ENCODE peak calls at places on chromosomes 12 and 14, in six cellular contexts. One of them, this sample, is unnamed.

GRCh38 chr14:73796881-73797539 is 54.6 kb upstream of the PTGR2 start:
- DNase-seq in H9: no peak
- DNase-seq in astrocyte: peak
- DNase-seq in foreskin fibroblast: peak
- DNase-seq in SK-N-SH: no peak
- DNase-seq in CD8-positive, alpha-beta T cell: no peak
- DNase-seq in this sample: no peak

GRCh38 chr14:19920021-19920657 is at the start of gene OR4K5:
- DNase-seq in SK-N-SH: no peak
- DNase-seq in H9: no peak
- DNase-seq in foreskin fibroblast: no peak
- DNase-seq in CD8-positive, alpha-beta T cell: no peak
- DNase-seq in astrocyte: no peak
- DNase-seq in this sample: no peak

GRCh38 chr14:39442293-39442692 is 10.1 kb upstream of the FBXO33 start:
- DNase-seq in foreskin fibroblast: no peak
- DNase-seq in H9: no peak
- DNase-seq in CD8-positive, alpha-beta T cell: no peak
- DNase-seq in astrocyte: peak
- DNase-seq in SK-N-SH: no peak
- DNase-seq in this sample: no peak

GRCh38 chr12:59660148-59660547 is 64.3 kb downstream of the SLC16A7 start:
- DNase-seq in astrocyte: no peak
- DNase-seq in SK-N-SH: no peak
- DNase-seq in H9: no peak
- DNase-seq in CD8-positive, alpha-beta T cell: no peak
- DNase-seq in foreskin fibroblast: no peak
- DNase-seq in this sample: no peak

GRCh38 chr12:30823140-30823669 is 68.5 kb upstream of the CAPRIN2 start:
- DNase-seq in CD8-positive, alpha-beta T cell: peak
- DNase-seq in astrocyte: no peak
- DNase-seq in H9: no peak
- DNase-seq in foreskin fibroblast: no peak
- DNase-seq in SK-N-SH: no peak
- DNase-seq in this sample: no peak

GRCh38 chr12:111503116-111503515 is 96.0 kb downstream of the ATXN2 start:
- DNase-seq in H9: no peak
- DNase-seq in astrocyte: no peak
- DNase-seq in foreskin fibroblast: peak
- DNase-seq in CD8-positive, alpha-beta T cell: no peak
- DNase-seq in SK-N-SH: no peak
- DNase-seq in this sample: peak

GRCh38 chr12:54413284-54414190 is 5.5 kb downstream of the ITGA5 start:
- DNase-seq in H9: no peak
- DNase-seq in CD8-positive, alpha-beta T cell: peak
- DNase-seq in astrocyte: peak
- DNase-seq in SK-N-SH: no peak
- DNase-seq in foreskin fibroblast: no peak
- DNase-seq in this sample: no peak

GRCh38 chr12:107352347-107353081 is 259.2 kb upstream of the CRY1 start:
- DNase-seq in astrocyte: no peak
- DNase-seq in SK-N-SH: no peak
- DNase-seq in CD8-positive, alpha-beta T cell: no peak
- DNase-seq in H9: no peak
- DNase-seq in foreskin fibroblast: no peak
- DNase-seq in this sample: no peak

GRCh38 chr12:102343361-102344121 is 136.8 kb downstream of the IGF1 start:
- DNase-seq in H9: no peak
- DNase-seq in foreskin fibroblast: peak
- DNase-seq in astrocyte: peak
- DNase-seq in SK-N-SH: no peak
- DNase-seq in CD8-positive, alpha-beta T cell: no peak
- DNase-seq in this sample: no peak

GRCh38 chr14:66284346-66284745 is 201.8 kb upstream of the CCDC196 start:
- DNase-seq in CD8-positive, alpha-beta T cell: no peak
- DNase-seq in astrocyte: peak
- DNase-seq in SK-N-SH: no peak
- DNase-seq in foreskin fibroblast: peak
- DNase-seq in H9: no peak
- DNase-seq in this sample: no peak

GRCh38 chr14:75315143-75315542 is 36.5 kb downstream of the FOS start:
- DNase-seq in foreskin fibroblast: peak
- DNase-seq in H9: no peak
- DNase-seq in astrocyte: peak
- DNase-seq in CD8-positive, alpha-beta T cell: no peak
- DNase-seq in SK-N-SH: peak
- DNase-seq in this sample: no peak

GRCh38 chr12:79414252-79414651 is 276.5 kb downstream of the PAWR start:
- DNase-seq in astrocyte: no peak
- DNase-seq in foreskin fibroblast: no peak
- DNase-seq in SK-N-SH: no peak
- DNase-seq in CD8-positive, alpha-beta T cell: no peak
- DNase-seq in H9: no peak
- DNase-seq in this sample: no peak

GRCh38 chr14:64860039-64860438 is 19.7 kb downstream of the SPTB start:
- DNase-seq in CD8-positive, alpha-beta T cell: no peak
- DNase-seq in astrocyte: no peak
- DNase-seq in foreskin fibroblast: no peak
- DNase-seq in H9: no peak
- DNase-seq in SK-N-SH: no peak
- DNase-seq in this sample: no peak

GRCh38 chr14:71230897-71231296 is 323.6 kb downstream of the PCNX1 start:
- DNase-seq in foreskin fibroblast: no peak
- DNase-seq in astrocyte: no peak
- DNase-seq in H9: peak
- DNase-seq in SK-N-SH: no peak
- DNase-seq in CD8-positive, alpha-beta T cell: no peak
- DNase-seq in this sample: no peak

GRCh38 chr14:101101456-101102056 is 198.0 kb upstream of the RTL1 start:
- DNase-seq in astrocyte: peak
- DNase-seq in foreskin fibroblast: no peak
- DNase-seq in H9: no peak
- DNase-seq in SK-N-SH: no peak
- DNase-seq in CD8-positive, alpha-beta T cell: no peak
- DNase-seq in this sample: no peak

GRCh38 chr14:91286530-91286937 is 42.0 kb upstream of the GPR68 start:
- DNase-seq in CD8-positive, alpha-beta T cell: peak
- DNase-seq in foreskin fibroblast: peak
- DNase-seq in H9: peak
- DNase-seq in astrocyte: peak
- DNase-seq in SK-N-SH: peak
- DNase-seq in this sample: peak

GRCh38 chr12:104958946-104959841 is 1.1 kb upstream of the SLC41A2 start:
- DNase-seq in foreskin fibroblast: peak
- DNase-seq in SK-N-SH: no peak
- DNase-seq in astrocyte: peak
- DNase-seq in H9: peak
- DNase-seq in CD8-positive, alpha-beta T cell: no peak
- DNase-seq in this sample: no peak

GRCh38 chr14:61429316-61429715 is 107.9 kb downstream of the PRKCH start:
- DNase-seq in H9: no peak
- DNase-seq in SK-N-SH: no peak
- DNase-seq in astrocyte: no peak
- DNase-seq in foreskin fibroblast: no peak
- DNase-seq in CD8-positive, alpha-beta T cell: no peak
- DNase-seq in this sample: no peak

GRCh38 chr14:101289230-101289690 is 272.0 kb upstream of the DIO3 start:
- DNase-seq in SK-N-SH: no peak
- DNase-seq in foreskin fibroblast: no peak
- DNase-seq in H9: no peak
- DNase-seq in astrocyte: no peak
- DNase-seq in CD8-positive, alpha-beta T cell: no peak
- DNase-seq in this sample: no peak

DNA sequence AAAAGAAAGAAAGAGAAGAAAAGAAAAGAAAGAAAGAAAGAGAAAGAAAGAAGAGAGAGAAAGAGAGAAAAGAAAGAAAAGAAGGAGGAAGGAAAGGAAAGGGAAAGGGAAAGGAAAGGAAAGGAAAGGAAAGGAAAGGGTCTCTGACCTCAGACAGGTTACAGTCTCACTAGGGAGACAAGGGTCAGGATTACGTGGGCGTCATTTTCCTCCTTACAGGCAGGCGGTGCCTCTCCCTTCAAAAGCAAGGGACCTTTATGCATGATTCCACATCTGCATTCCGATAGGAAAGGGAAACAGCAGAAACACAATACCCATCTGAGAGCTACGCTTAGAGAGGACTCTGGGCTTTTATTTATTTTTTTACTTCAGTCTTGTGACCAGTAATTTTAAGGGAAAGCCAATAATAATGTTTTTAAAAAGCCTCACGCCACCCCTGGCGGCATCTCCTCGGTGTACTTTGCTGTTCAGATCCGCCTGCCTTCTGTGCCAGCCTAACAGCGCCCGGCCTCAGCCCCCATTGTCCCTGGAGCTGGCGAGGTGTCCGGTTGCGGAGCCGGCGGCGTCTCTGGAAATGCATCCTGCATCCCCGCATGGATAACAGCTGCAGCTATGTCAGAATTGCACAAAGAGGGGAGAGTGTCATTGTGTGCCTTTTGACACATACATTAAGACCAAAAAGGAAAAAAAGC is 882 bp upstream of the HIP1R start:
- DNase-seq in SK-N-SH: peak
- DNase-seq in CD8-positive, alpha-beta T cell: no peak
- DNase-seq in H9: peak
- DNase-seq in astrocyte: no peak
- DNase-seq in foreskin fibroblast: peak
- DNase-seq in this sample: no peak
- TF ChIP-seq CTCF in SK-N-SH: peak
- TF ChIP-seq CTCF in CD8-positive, alpha-beta T cell: no peak
- TF ChIP-seq CTCF in H9: peak
- TF ChIP-seq CTCF in astrocyte: no peak
- TF ChIP-seq CTCF in foreskin fibroblast: no peak
- TF ChIP-seq CTCF in this sample: no peak

GRCh38 chr14:67525389-67525788 is 7.7 kb upstream of the PLEKHH1 start:
- DNase-seq in astrocyte: no peak
- DNase-seq in H9: no peak
- DNase-seq in SK-N-SH: no peak
- DNase-seq in foreskin fibroblast: no peak
- DNase-seq in CD8-positive, alpha-beta T cell: no peak
- DNase-seq in this sample: no peak

GRCh38 chr14:67519406-67519805 is 13.7 kb upstream of the PLEKHH1 start:
- DNase-seq in H9: no peak
- DNase-seq in astrocyte: no peak
- DNase-seq in CD8-positive, alpha-beta T cell: no peak
- DNase-seq in SK-N-SH: no peak
- DNase-seq in foreskin fibroblast: no peak
- DNase-seq in this sample: no peak

GRCh38 chr14:67524152-67524963 is 8.7 kb upstream of the PLEKHH1 start:
- DNase-seq in SK-N-SH: no peak
- DNase-seq in CD8-positive, alpha-beta T cell: no peak
- DNase-seq in astrocyte: no peak
- DNase-seq in foreskin fibroblast: no peak
- DNase-seq in H9: no peak
- DNase-seq in this sample: no peak

GRCh38 chr14:67520482-67520881 is 12.6 kb upstream of the PLEKHH1 start:
- DNase-seq in astrocyte: no peak
- DNase-seq in SK-N-SH: no peak
- DNase-seq in H9: no peak
- DNase-seq in CD8-positive, alpha-beta T cell: no peak
- DNase-seq in foreskin fibroblast: no peak
- DNase-seq in this sample: no peak

DNA sequence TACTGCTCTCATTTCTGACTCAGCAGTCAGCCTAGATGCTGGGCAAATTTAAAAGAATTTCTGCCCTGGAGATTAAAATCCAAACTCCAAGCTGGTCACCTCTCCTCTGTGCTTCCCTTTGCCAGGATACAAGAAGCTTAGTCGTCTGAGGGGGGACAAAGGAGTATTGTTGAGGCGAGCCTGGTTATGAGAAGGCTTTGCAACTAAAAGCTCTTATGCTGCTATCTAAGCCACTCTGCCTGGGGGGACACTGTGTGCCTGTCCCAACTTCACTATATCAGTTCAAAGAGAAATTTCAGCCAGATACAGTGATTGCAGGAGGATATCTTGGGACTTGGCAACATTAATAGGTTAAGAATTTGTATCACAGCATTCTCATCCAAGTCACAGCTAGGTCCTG is 10.8 kb upstream of the PLEKHH1 start:
- DNase-seq in astrocyte: no peak
- DNase-seq in H9: no peak
- DNase-seq in CD8-positive, alpha-beta T cell: no peak
- DNase-seq in SK-N-SH: no peak
- DNase-seq in foreskin fibroblast: no peak
- DNase-seq in this sample: no peak
- TF ChIP-seq CTCF in astrocyte: no peak
- TF ChIP-seq CTCF in H9: no peak
- TF ChIP-seq CTCF in CD8-positive, alpha-beta T cell: no peak
- TF ChIP-seq CTCF in SK-N-SH: no peak
- TF ChIP-seq CTCF in foreskin fibroblast: no peak
- TF ChIP-seq CTCF in this sample: no peak

DNA sequence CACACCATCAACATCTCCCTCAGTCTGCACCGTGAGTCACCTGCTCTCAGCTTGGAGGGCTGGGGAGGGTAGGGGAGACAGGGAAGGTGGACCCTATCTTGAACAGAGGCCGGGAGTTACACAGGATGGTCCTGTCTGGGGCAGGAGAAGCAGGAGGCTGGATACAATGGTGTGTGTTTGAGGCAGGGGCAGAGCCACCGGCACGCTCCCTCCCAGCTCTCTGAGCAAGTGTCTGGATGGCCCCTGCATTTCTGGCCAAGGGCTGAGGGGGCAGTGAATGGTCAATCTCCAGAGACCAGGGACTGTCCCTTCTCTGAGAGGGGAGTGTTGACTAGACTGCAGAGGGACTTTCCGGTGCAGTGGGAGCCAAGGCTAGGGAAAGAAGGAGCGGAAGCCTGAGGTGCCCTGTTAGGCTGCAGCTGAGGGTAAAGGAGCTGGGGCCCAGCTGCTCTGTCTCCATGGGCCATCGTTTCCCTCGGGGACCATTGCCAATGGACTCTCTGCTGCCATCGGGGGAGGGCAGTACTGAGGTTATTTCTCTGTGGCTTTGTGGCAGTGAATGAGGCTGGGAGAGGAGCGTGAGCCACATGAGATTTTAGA is 1.9 kb downstream of the LRP1-AS start:
- DNase-seq in CD8-positive, alpha-beta T cell: no peak
- DNase-seq in foreskin fibroblast: no peak
- DNase-seq in astrocyte: no peak
- DNase-seq in SK-N-SH: no peak
- DNase-seq in H9: no peak
- DNase-seq in this sample: no peak
- TF ChIP-seq CTCF in CD8-positive, alpha-beta T cell: no peak
- TF ChIP-seq CTCF in foreskin fibroblast: no peak
- TF ChIP-seq CTCF in astrocyte: no peak
- TF ChIP-seq CTCF in SK-N-SH: no peak
- TF ChIP-seq CTCF in H9: no peak
- TF ChIP-seq CTCF in this sample: no peak

DNA sequence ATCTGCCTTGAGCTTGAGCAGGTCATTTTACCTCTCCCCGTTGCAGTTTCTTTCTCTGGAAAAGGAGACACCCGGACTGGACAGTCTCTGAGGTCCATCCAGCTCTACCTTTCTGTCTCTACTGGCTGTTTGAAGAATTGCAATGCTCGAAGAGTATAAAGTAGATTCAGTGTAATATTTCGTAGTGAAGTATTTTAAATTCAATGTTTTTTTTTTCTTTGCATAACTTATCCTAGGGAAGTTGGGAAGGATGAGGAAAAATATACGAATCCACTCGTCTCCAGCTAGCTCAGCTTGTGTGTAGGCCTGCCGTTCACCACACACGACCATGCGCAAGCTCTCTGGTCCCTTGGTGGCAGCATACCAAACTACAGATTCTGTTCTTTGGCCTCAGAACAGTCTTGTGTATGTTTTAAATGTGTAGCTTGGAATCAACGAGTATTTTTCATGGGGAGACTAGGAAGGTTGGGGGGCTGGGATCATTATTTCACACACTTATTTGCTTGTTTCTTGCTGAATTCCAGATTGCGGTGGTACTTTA is 307.9 kb downstream of the CACNA1C start:
- DNase-seq in foreskin fibroblast: no peak
- DNase-seq in H9: no peak
- DNase-seq in CD8-positive, alpha-beta T cell: no peak
- DNase-seq in astrocyte: no peak
- DNase-seq in SK-N-SH: no peak
- DNase-seq in this sample: no peak
- TF ChIP-seq CTCF in foreskin fibroblast: peak
- TF ChIP-seq CTCF in H9: peak
- TF ChIP-seq CTCF in CD8-positive, alpha-beta T cell: no peak
- TF ChIP-seq CTCF in astrocyte: no peak
- TF ChIP-seq CTCF in SK-N-SH: peak
- TF ChIP-seq CTCF in this sample: no peak

This sample was measured in D721Med.